ENCODE peak calls at places on chromosomes 5 and 9, in five cellular contexts. N is effector memory CD4-positive, alpha-beta T cell; Q is mammary epithelial cell; O is A549; S is tibial artery. P is an unnamed sample.

GRCh38 chr9:136437839-136438547 is 1.7 kb downstream of the INPP5E start:
- DNase-seq in N (peak), Q (no peak), O (no peak), S (no peak), P (no peak)

GRCh38 chr5:77847814-77848290 is 71.7 kb upstream of the TBCA start:
- DNase-seq in N (no peak), Q (no peak), O (no peak), S (no peak), P (no peak)

GRCh38 chr9:37700131-37700530 is 49.4 kb downstream of the FRMPD1 start:
- DNase-seq in N (no peak), Q (no peak), O (no peak), S (no peak), P (no peak)

GRCh38 chr5:68817696-68818695 is 275.8 kb upstream of the SLC30A5 start:
- DNase-seq in N (no peak), Q (no peak), O (no peak), S (no peak), P (no peak)

GRCh38 chr5:74875994-74876791 is 10.0 kb upstream of the FAM169A start:
- DNase-seq in N (no peak), Q (no peak), O (no peak), S (no peak), P (no peak)

GRCh38 chr5:96657068-96657467 is 5.1 kb upstream of the CAST start:
- DNase-seq in N (peak), Q (peak), O (peak), S (no peak), P (peak)

GRCh38 chr9:105052346-105052745 is 124.4 kb upstream of the ABCA1 start:
- DNase-seq in N (no peak), Q (no peak), O (no peak), S (no peak), P (no peak)

GRCh38 chr5:5351288-5352089 is 71.0 kb upstream of the ICE1 start:
- DNase-seq in N (no peak), Q (peak), O (peak), S (no peak), P (no peak)

GRCh38 chr5:169126376-169127043 is 174.4 kb downstream of the SLIT3 start:
- DNase-seq in N (no peak), Q (peak), O (no peak), S (no peak), P (no peak)

GRCh38 chr5:77024490-77024889 is 5.7 kb upstream of the AGGF1 start:
- DNase-seq in N (no peak), Q (no peak), O (no peak), S (no peak), P (no peak)

GRCh38 chr9:117927354-117927753 is 223.2 kb downstream of the TLR4 start:
- DNase-seq in N (no peak), Q (no peak), O (no peak), S (no peak), P (no peak)

GRCh38 chr5:137935694-137936093 is 46.4 kb downstream of the PKD2L2 start:
- DNase-seq in N (no peak), Q (no peak), O (no peak), S (no peak), P (no peak)

GRCh38 chr5:172715931-172716682 is 54.9 kb downstream of the DUSP1 start:
- DNase-seq in N (no peak), Q (no peak), O (peak), S (no peak), P (no peak)

GRCh38 chr5:89059274-89059673 is 176.3 kb upstream of the MEF2C start:
- DNase-seq in N (no peak), Q (no peak), O (no peak), S (no peak), P (no peak)

GRCh38 chr9:87270241-87271234 is 227.1 kb upstream of the DAPK1 start:
- DNase-seq in N (no peak), Q (no peak), O (no peak), S (peak), P (no peak)

GRCh38 chr9:4904322-4905134 is 80.5 kb upstream of the JAK2 start:
- DNase-seq in N (no peak), Q (peak), O (peak), S (no peak), P (no peak)

GRCh38 chr9:8651126-8651525 is 851.5 kb upstream of the DMAC1 start:
- DNase-seq in N (no peak), Q (no peak), O (no peak), S (no peak), P (no peak)

GRCh38 chr5:150619359-150620230 is 20.9 kb upstream of the SYNPO start:
- DNase-seq in N (no peak), Q (no peak), O (no peak), S (peak), P (no peak)

GRCh38 chr9:92961627-92962302 is 14.4 kb downstream of the FGD3 start:
- DNase-seq in N (no peak), Q (no peak), O (no peak), S (peak), P (no peak)

GRCh38 chr9:118991366-118992285 is 377.6 kb downstream of the BRINP1 start:
- DNase-seq in N (no peak), Q (peak), O (no peak), S (no peak), P (no peak)

GRCh38 chr5:54551906-54552305 is 34.3 kb downstream of the SNX18 start:
- DNase-seq in N (no peak), Q (no peak), O (no peak), S (no peak), P (no peak)

GRCh38 chr5:74055446-74056097 is 429.6 kb downstream of the ARHGEF28 start:
- DNase-seq in N (no peak), Q (no peak), O (no peak), S (no peak), P (no peak)

GRCh38 chr5:104297076-104297475 is 734.5 kb upstream of the NUDT12 start:
- DNase-seq in N (no peak), Q (no peak), O (no peak), S (no peak), P (no peak)

GRCh38 chr9:96491079-96491879 is 41.3 kb downstream of the HABP4 start:
- DNase-seq in N (peak), Q (no peak), O (no peak), S (no peak), P (no peak)

GRCh38 chr9:16278420-16278999 is 592.0 kb downstream of the BNC2 start:
- DNase-seq in N (no peak), Q (no peak), O (peak), S (no peak), P (no peak)

GRCh38 chr5:98794001-98794400 is 20.5 kb downstream of the RGMB start:
- DNase-seq in N (no peak), Q (no peak), O (no peak), S (no peak), P (no peak)

GRCh38 chr5:57174128-57174849 is 430 bp downstream of the GPBP1 start:
- DNase-seq in N (no peak), Q (peak), O (peak), S (no peak), P (no peak)

GRCh38 chr9:124360277-124360676 is 55.0 kb downstream of the PSMB7 start:
- DNase-seq in N (no peak), Q (no peak), O (no peak), S (no peak), P (no peak)
- H3K27ac ChIP-seq in N (no peak), Q (no peak), O (no peak), S (no peak), P (no peak)

GRCh38 chr5:64811050-64811640 is 42.4 kb downstream of the CWC27 start:
- DNase-seq in N (no peak), Q (peak), O (peak), S (no peak), P (peak)

GRCh38 chr5:64806537-64806936 is 37.8 kb downstream of the CWC27 start:
- DNase-seq in N (no peak), Q (no peak), O (no peak), S (no peak), P (no peak)

DNA sequence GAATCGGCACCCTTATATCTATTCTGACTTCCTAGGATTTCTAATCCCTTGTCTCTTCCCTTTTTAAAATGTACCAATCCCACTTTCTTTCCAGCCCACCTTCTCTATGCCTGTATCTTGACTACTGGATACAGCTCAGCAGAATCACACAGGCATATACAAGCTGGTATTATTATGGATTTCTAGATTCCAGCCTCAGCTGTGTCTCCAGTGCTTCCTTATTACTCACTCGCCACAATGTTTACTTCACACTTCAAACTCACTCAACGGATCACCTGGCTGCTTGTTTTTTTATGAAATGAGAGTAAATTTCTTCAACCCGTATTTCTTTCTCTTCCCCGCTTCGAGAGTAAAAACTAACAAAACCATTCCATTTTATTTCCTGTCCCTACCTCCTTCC is 38.8 kb downstream of the CWC27 start:
- DNase-seq in N (no peak), Q (peak), O (no peak), S (no peak), P (peak)
- H3K27ac ChIP-seq in N (no peak), Q (no peak), O (no peak), S (no peak), P (no peak)

GRCh38 chr5:64794053-64794770 is 25.5 kb downstream of the CWC27 start:
- DNase-seq in N (no peak), Q (no peak), O (no peak), S (no peak), P (no peak)

GRCh38 chr5:64800926-64801325 is 32.2 kb downstream of the CWC27 start:
- DNase-seq in N (no peak), Q (no peak), O (no peak), S (no peak), P (no peak)

GRCh38 chr5:64792474-64792873 is 23.7 kb downstream of the CWC27 start:
- DNase-seq in N (no peak), Q (no peak), O (no peak), S (no peak), P (no peak)

DNA sequence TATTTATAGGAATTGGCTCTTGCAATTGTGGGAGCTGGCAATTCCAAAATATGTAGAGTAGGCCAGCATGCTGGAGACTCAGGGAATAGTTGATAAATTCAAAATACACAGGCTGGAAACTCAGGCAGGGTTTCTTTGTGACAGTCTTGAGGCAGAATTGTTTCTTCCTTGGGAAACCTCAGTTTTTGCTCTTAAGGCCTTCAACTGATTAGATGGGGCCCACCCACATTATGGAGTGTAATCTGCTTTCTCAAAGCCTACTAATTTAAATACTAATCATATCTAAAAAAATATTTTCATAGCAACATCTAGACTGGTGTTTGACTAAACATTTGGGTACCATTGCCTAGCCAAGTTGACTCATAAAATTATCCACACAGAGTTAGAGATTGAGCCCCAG is 27.6 kb downstream of the CWC27 start:
- DNase-seq in N (no peak), Q (no peak), O (no peak), S (no peak), P (no peak)
- H3K27ac ChIP-seq in N (no peak), Q (no peak), O (no peak), S (no peak), P (no peak)

GRCh38 chr5:142473038-142473437 is 148.2 kb upstream of the SPRY4 start:
- DNase-seq in N (no peak), Q (no peak), O (no peak), S (no peak), P (no peak)
- H3K27ac ChIP-seq in N (no peak), Q (peak), O (peak), S (no peak), P (peak)

GRCh38 chr5:14184725-14185124 is 41.6 kb downstream of the TRIO start:
- DNase-seq in N (no peak), Q (no peak), O (no peak), S (peak), P (no peak)
- H3K27ac ChIP-seq in N (no peak), Q (peak), O (peak), S (peak), P (peak)

DNA sequence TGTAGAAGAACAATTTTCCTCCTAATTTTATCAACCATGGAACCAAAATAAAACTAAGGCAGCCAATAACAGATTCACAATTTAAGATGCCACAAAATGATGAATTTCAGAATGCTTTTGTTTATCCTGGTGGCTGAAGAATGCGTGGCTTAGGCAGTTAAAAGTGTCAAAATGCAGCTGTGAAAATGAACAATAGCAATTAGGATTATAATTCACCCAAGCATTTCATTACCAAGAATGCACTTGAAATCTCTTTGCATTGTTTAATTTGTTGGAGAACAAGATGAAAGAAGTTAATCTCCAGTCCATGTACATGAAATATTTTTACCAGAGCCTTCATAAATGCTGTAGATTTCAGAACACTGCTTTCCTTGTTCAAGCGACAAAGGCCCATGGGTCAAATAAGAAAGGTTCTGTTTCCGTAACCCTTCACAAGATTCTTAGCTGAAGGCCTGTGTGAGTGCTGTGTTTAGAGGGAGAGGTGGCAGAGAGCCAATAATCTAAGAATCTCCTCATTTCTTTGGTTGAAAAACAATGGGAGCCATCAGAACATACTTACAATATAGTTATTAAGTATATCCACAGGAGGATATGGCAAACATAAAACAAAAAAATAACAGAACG is 39.3 kb downstream of the CLINT1 start:
- DNase-seq in N (no peak), Q (no peak), O (no peak), S (no peak), P (no peak)
- H3K27ac ChIP-seq in N (no peak), Q (no peak), O (no peak), S (peak), P (no peak)

DNA sequence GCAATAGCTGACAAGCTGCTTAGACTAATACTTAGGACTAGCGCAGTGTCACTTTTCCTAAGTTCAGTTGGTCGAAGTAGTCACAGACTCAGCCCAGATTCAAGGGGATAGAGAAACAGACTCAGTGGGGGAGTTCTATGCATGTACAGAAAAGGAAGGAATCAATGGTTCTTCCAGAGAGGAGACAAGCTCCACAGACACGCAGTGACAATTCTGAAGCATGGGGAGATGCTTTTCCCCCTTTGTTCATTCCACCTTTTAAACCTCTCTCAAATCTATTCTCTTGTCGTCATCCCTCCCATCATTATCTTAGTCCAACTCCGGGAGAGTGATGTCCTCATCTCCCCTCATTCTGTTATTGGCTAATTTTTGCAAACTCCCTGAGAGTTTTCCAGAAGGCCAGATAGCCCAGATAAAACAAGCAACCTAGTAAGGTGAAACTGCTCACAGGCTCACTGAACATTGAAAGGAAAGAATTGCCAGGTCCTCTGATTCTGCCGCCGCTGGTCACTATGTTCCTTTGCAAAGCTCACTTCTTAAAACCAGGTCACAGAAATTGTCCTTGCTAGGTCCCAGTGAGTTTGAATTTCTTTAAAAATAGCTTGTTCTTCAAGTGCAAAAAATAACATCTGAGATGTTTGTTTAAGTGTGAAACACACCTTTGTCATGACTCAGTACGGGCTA is 13.4 kb upstream of the STRBP start:
- DNase-seq in N (no peak), Q (no peak), O (no peak), S (no peak), P (no peak)
- H3K27ac ChIP-seq in N (no peak), Q (no peak), O (no peak), S (no peak), P (no peak)

DNA sequence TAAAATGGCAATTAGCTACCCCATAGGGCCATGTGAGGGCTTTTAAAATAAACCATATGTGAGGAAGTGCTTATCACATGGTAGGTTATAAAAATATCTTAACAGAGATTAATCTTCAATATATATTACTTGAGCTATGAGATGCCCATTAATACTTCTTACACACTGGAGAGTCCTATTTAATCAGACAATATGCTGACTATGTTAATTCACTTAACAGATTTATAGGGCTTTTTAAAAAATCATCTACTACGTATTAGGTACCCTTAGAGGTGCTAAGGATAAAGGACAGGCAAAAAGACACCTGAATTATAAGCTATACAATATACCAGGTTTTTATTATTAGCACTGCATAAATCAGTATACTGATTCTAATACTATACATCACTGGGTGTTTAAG is 102.6 kb downstream of the STRBP start:
- DNase-seq in N (no peak), Q (no peak), O (no peak), S (no peak), P (no peak)
- H3K27ac ChIP-seq in N (no peak), Q (no peak), O (no peak), S (no peak), P (no peak)

GRCh38 chr5:59460368-59461153 is 433.0 kb downstream of the PDE4D start:
- DNase-seq in N (no peak), Q (no peak), O (no peak), S (no peak), P (no peak)
- H3K27ac ChIP-seq in N (no peak), Q (no peak), O (peak), S (no peak), P (no peak)

P was measured in epithelial cell of prostate.